ENCODE peak calls at places on chromosomes 3 and 15, in six cellular contexts. X is cardiac fibroblast, H is mammary epithelial cell, A is NCI-H510A, L is fibroblast of villous mesenchyme, K is GM04503. Z is an unnamed sample.

GRCh38 chr15:58410353-58410752 is 21.4 kb upstream of the LIPC start:
- DNase-seq in L (peak), X (no peak), A (no peak), K (no peak), H (no peak), Z (peak)

GRCh38 chr15:70717237-70717793 is 46.0 kb downstream of the UACA start:
- DNase-seq in X (no peak), K (no peak), L (peak), A (no peak), H (no peak), Z (no peak)

GRCh38 chr3:129383292-129383860 is 45.1 kb downstream of the EFCAB12 start:
- DNase-seq in L (peak), K (no peak), X (peak), A (peak), H (peak), Z (peak)

GRCh38 chr3:63934041-63934440 is 21.9 kb upstream of the SCAANT1 start:
- DNase-seq in H (no peak), X (peak), K (no peak), A (no peak), L (no peak), Z (no peak)

GRCh38 chr15:92570391-92570790 is 85.2 kb downstream of the FAM174B start:
- DNase-seq in L (no peak), K (no peak), H (no peak), A (no peak), X (no peak), Z (no peak)

GRCh38 chr3:128409621-128410581 is 56.8 kb downstream of the DNAJB8 start:
- DNase-seq in A (no peak), L (no peak), K (no peak), H (no peak), X (no peak), Z (no peak)

GRCh38 chr3:151777880-151778279 is 36.0 kb upstream of the AADAC start:
- DNase-seq in H (no peak), A (no peak), L (no peak), K (no peak), X (no peak), Z (no peak)

GRCh38 chr3:141326626-141327025 is 41.7 kb upstream of the ZBTB38 start:
- DNase-seq in H (no peak), A (no peak), L (no peak), X (peak), K (no peak), Z (no peak)

GRCh38 chr15:57861805-57862586 is 155.5 kb downstream of the POLR2M start:
- DNase-seq in A (no peak), L (peak), K (peak), H (peak), X (peak), Z (peak)

GRCh38 chr3:13150624-13151023 is 77.4 kb upstream of the IQSEC1 start:
- DNase-seq in X (no peak), H (no peak), L (no peak), A (no peak), K (no peak), Z (no peak)

GRCh38 chr3:122092460-122093165 is 37.5 kb downstream of the CD86 start:
- DNase-seq in K (no peak), A (no peak), X (peak), H (peak), L (peak), Z (no peak)

GRCh38 chr3:149151843-149152242 is 22.4 kb downstream of the HPS3 start:
- DNase-seq in L (peak), K (peak), H (peak), X (peak), A (no peak), Z (peak)

GRCh38 chr3:53765753-53766152 is 80.5 kb downstream of the CHDH start:
- DNase-seq in A (no peak), X (no peak), H (no peak), K (no peak), L (no peak), Z (no peak)

Z was measured in AG09319.